ENCODE peak calls at places on chromosomes 12 and 14, in ten cellular contexts. A is ELR, L is NCI-H2227 treated with DMSO at 0.1 percent for 48 hours, I is upper lobe of right lung, Y is nephron progenitor cell, B is DMS153, T is psoas muscle, O is stomach, K is midbrain, G is amygdala. Q is an unnamed sample.

GRCh38 chr12:75476076-75476475 is 4.5 kb upstream of the GLIPR1 start:
- DNase-seq in A (no peak), L (no peak), I (no peak), Y (no peak), B (no peak), T (no peak), O (no peak), K (no peak), G (no peak), Q (no peak)

GRCh38 chr14:69879175-69880047 is at the start of gene SMOC1:
- DNase-seq in A (no peak), L (peak), I (no peak), Y (peak), B (peak), T (peak), O (peak), K (peak), G (peak), Q (peak)

GRCh38 chr14:85921241-85921640 is 391.3 kb downstream of the FLRT2 start:
- DNase-seq in A (no peak), L (no peak), I (no peak), Y (no peak), B (no peak), T (no peak), O (no peak), K (peak), G (peak), Q (peak)

GRCh38 chr12:85794551-85794950 is 41.7 kb downstream of the RASSF9 start:
- DNase-seq in A (peak), L (no peak), I (no peak), Y (no peak), B (no peak), T (no peak), O (no peak), K (no peak), G (no peak), Q (no peak)

GRCh38 chr14:104444159-104445030 is 135.2 kb upstream of the C14orf180 start:
- DNase-seq in A (no peak), L (no peak), I (peak), Y (no peak), B (no peak), T (no peak), O (peak), K (no peak), G (no peak), Q (no peak)

GRCh38 chr14:89775161-89775560 is 179.4 kb downstream of the EFCAB11 start:
- DNase-seq in A (no peak), L (no peak), I (no peak), Y (no peak), B (no peak), T (no peak), O (no peak), K (no peak), G (no peak), Q (no peak)

GRCh38 chr12:10497602-10498001 is 8.1 kb upstream of the EIF2S3B start:
- DNase-seq in A (no peak), L (no peak), I (no peak), Y (no peak), B (no peak), T (no peak), O (no peak), K (no peak), G (no peak), Q (no peak)

GRCh38 chr12:101737476-101737875 is 1.8 kb downstream of the SYCP3 start:
- DNase-seq in A (no peak), L (no peak), I (no peak), Y (no peak), B (no peak), T (no peak), O (no peak), K (no peak), G (no peak), Q (no peak)

GRCh38 chr12:67658486-67658885 is 9.9 kb downstream of the DYRK2 start:
- DNase-seq in A (no peak), L (no peak), I (no peak), Y (no peak), B (no peak), T (no peak), O (no peak), K (no peak), G (no peak), Q (no peak)

GRCh38 chr12:102917026-102917787 is at the start of gene PAH:
- DNase-seq in A (no peak), L (peak), I (peak), Y (peak), B (peak), T (no peak), O (peak), K (no peak), G (no peak), Q (no peak)

GRCh38 chr12:121190523-121191031 is 19.4 kb upstream of the P2RX4 start:
- DNase-seq in A (peak), L (no peak), I (no peak), Y (no peak), B (no peak), T (no peak), O (no peak), K (no peak), G (no peak), Q (no peak)

GRCh38 chr12:17588968-17589367 is 501.0 kb downstream of the RERGL start:
- DNase-seq in A (peak), L (no peak), I (no peak), Y (peak), B (no peak), T (no peak), O (no peak), K (no peak), G (no peak), Q (peak)

GRCh38 chr12:120367252-120367923 is 1.6 kb downstream of the MSI1 start:
- DNase-seq in A (peak), L (peak), I (no peak), Y (peak), B (no peak), T (no peak), O (no peak), K (no peak), G (no peak), Q (no peak)

GRCh38 chr14:104992501-104992900 is 6.9 kb downstream of the CLBA1 start:
- DNase-seq in A (no peak), L (no peak), I (no peak), Y (no peak), B (no peak), T (no peak), O (no peak), K (no peak), G (no peak), Q (no peak)

GRCh38 chr12:62537544-62537943 is 70.9 kb downstream of the MON2 start:
- DNase-seq in A (peak), L (no peak), I (no peak), Y (no peak), B (no peak), T (no peak), O (peak), K (no peak), G (no peak), Q (no peak)